ENCODE peak calls at places on chromosomes 5 and 9, in seven cellular contexts. A, Z, K, F, V, C and W are unnamed samples.

GRCh38 chr9:112048924-112049785 is 125.9 kb downstream of the SUSD1 start:
- DNase-seq in A (no peak), Z (peak; percentile 88), K (no peak), F (no peak), V (peak; percentile 90), C (no peak), W (no peak)

GRCh38 chr5:136374003-136374402 is 8.7 kb upstream of the TRPC7 start:
- DNase-seq in A (peak; percentile 41), Z (peak; percentile 12), K (no peak), F (no peak), V (no peak), C (no peak), W (no peak)

GRCh38 chr9:33187519-33188218 is 20.5 kb upstream of the B4GALT1 start:
- DNase-seq in A (no peak), Z (peak; percentile 79), K (peak; percentile 82), F (no peak), V (peak; percentile 87), C (no peak), W (no peak)

GRCh38 chr9:32875748-32876147 is 92.4 kb downstream of the TMEM215 start:
- DNase-seq in A (no peak), Z (no peak), K (no peak), F (no peak), V (no peak), C (no peak), W (no peak)

GRCh38 chr5:10797246-10797645 is 36.2 kb upstream of the DAP start:
- DNase-seq in A (no peak), Z (peak; percentile 37), K (no peak), F (no peak), V (peak; percentile 15), C (no peak), W (no peak)

GRCh38 chr9:131443648-131444047 is 49.8 kb downstream of the PRRC2B start:
- DNase-seq in A (no peak), Z (no peak), K (no peak), F (no peak), V (no peak), C (no peak), W (no peak)

GRCh38 chr9:127523312-127523851 is 72.1 kb downstream of the LRSAM1 start:
- DNase-seq in A (peak; percentile 54), Z (peak; percentile 50), K (no peak), F (peak; percentile 70), V (peak; percentile 49), C (no peak), W (no peak)

GRCh38 chr9:25724424-25724823 is 46.2 kb upstream of the TUSC1 start:
- DNase-seq in A (no peak), Z (peak; percentile 75), K (no peak), F (no peak), V (peak; percentile 31), C (no peak), W (no peak)

GRCh38 chr9:131394464-131395026 is 659 bp downstream of the PRRC2B start:
- DNase-seq in A (peak; percentile 39), Z (no peak), K (peak; percentile 80), F (no peak), V (peak; percentile 59), C (peak; percentile 86), W (peak; percentile 35)

GRCh38 chr9:70479880-70480291 is 65.4 kb upstream of the KLF9 start:
- DNase-seq in A (peak; percentile 17), Z (peak; percentile 79), K (peak; percentile 74), F (no peak), V (peak; percentile 73), C (no peak), W (no peak)

GRCh38 chr9:136587944-136588662 is 42.3 kb upstream of the NOTCH1 start:
- DNase-seq in A (peak; percentile 90), Z (no peak), K (peak; percentile 47), F (no peak), V (no peak), C (peak; percentile 69), W (no peak)

GRCh38 chr5:81751009-81751835 is at the start of gene SSBP2:
- DNase-seq in A (peak; percentile 99), Z (peak; percentile 98), K (peak; percentile 100), F (peak; percentile 100), V (peak; percentile 99), C (peak; percentile 100), W (peak; percentile 100)

GRCh38 chr9:132609829-132610228 is 27.4 kb downstream of the BARHL1 start:
- DNase-seq in A (no peak), Z (peak; percentile 96), K (no peak), F (no peak), V (peak; percentile 91), C (no peak), W (no peak)

GRCh38 chr5:95080026-95080425 is 204.9 kb downstream of the MCTP1 start:
- DNase-seq in A (no peak), Z (no peak), K (no peak), F (no peak), V (no peak), C (no peak), W (no peak)

GRCh38 chr5:18141260-18141659 is 507.0 kb downstream of the TAF11L14 start:
- DNase-seq in A (no peak), Z (no peak), K (no peak), F (no peak), V (no peak), C (no peak), W (no peak)

GRCh38 chr9:37413311-37413710 is 9.2 kb upstream of the GRHPR start:
- DNase-seq in A (no peak), Z (no peak), K (no peak), F (no peak), V (no peak), C (no peak), W (no peak)

GRCh38 chr9:37410354-37410861 is 12.1 kb upstream of the GRHPR start:
- DNase-seq in A (no peak), Z (no peak), K (no peak), F (no peak), V (no peak), C (no peak), W (no peak)

GRCh38 chr9:37408933-37409710 is 13.4 kb upstream of the GRHPR start:
- DNase-seq in A (no peak), Z (no peak), K (no peak), F (no peak), V (no peak), C (peak; percentile 68), W (no peak)

GRCh38 chr9:37412431-37413151 is 9.9 kb upstream of the GRHPR start:
- DNase-seq in A (no peak), Z (peak; percentile 29), K (peak; percentile 81), F (no peak), V (peak; percentile 70), C (no peak), W (no peak)

DNA sequence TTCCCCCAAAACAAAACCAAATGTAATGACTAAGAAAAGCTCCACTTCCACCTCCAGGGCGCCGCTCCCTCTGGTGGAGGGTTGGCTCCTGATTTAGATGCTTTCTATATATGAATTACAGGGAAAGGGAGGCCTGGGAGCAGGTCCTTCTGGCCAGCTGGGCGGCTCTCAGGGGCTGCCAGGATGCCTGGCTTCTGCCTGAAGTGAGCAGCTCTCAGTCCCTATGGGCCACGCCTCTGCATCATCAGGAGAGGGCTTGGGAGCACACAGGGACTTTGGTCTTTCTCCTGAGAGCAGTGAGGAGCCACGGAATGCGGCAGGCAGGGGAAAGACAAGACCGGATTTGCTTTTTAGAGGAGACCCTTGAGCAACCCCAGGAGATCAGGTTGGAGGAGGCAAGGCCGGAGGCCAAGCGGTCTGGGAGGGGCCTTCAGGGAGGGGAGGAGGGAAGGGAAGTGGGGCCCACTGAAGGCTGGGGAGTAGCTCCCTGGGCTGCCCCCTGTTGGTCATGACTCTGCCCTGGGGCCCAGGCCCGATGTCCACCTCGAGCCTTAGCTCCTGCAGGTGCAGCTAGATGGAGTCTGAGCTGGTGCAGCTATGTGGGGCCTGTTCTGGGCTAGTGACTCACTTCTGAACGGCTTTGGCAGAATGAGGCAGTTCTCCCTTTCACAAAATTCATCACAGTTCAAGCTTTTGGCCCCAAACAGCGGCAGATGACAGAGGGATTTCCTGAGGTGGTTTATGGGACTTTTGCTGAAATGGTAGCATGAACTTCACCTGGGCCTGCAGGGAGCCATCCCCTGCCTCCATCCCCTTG is 11.3 kb upstream of the GRHPR start:
- DNase-seq in A (peak; percentile 50), Z (peak; percentile 15), K (no peak), F (no peak), V (no peak), C (no peak), W (no peak)
- TF ChIP-seq CTCF in A (peak; percentile 26), Z (peak; percentile 48), K (no peak), F (no peak), V (peak; percentile 46), C (no peak), W (peak; percentile 39)

DNA sequence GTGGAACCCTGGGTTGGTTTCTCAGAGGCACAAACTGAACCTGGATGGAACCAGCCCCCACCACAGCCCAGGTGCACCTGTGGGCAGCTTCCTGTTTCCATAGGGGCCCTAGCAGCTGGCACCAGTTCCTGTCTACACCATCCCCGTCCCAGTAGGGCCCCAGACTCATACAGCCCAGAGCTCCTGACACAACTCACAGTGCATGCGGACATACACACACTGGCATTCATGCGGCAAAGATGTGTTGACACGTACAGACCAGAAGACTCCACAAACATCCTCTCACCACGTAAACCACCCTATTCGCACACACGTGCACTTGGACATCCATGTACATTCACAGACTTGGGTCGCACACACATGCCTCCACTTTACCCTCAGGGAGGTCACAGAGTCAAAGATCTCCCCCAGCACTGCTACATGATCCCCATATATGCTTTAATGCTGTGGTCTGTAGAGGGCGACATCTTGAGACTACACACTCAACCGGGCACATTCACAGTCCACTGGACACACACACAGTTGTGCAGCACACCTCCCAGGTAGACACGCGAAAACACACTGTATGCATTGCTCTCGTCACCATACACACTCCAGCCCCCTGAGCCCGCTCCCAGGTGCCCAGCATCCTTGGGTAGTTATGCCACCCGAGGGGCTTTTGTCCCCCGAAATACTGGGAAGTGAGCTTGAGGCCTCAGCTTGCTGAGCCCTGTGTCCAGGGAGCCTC is 22.4 kb downstream of the CXXC5 start:
- DNase-seq in A (no peak), Z (no peak), K (no peak), F (no peak), V (no peak), C (peak; percentile 76), W (no peak)
- TF ChIP-seq CTCF in A (no peak), Z (peak; percentile 33), K (no peak), F (no peak), V (peak; percentile 42), C (no peak), W (peak; percentile 28)

GRCh38 chr9:95379630-95380029 is 62.1 kb upstream of the FANCC start:
- DNase-seq in A (no peak), Z (no peak), K (no peak), F (no peak), V (no peak), C (no peak), W (no peak)
- TF ChIP-seq CTCF in A (no peak), Z (no peak), K (no peak), F (no peak), V (no peak), C (no peak), W (no peak)

GRCh38 chr5:157322581-157322980 is 56.7 kb downstream of the CYFIP2 start:
- DNase-seq in A (no peak), Z (no peak), K (no peak), F (no peak), V (no peak), C (no peak), W (no peak)

GRCh38 chr5:157327771-157328170 is 61.8 kb downstream of the CYFIP2 start:
- DNase-seq in A (no peak), Z (no peak), K (no peak), F (no peak), V (no peak), C (no peak), W (no peak)

GRCh38 chr5:157326440-157327023 is 60.6 kb downstream of the CYFIP2 start:
- DNase-seq in A (no peak), Z (no peak), K (no peak), F (no peak), V (no peak), C (no peak), W (no peak)

GRCh38 chr5:157324237-157324636 is 58.3 kb downstream of the CYFIP2 start:
- DNase-seq in A (peak; percentile 59), Z (no peak), K (no peak), F (no peak), V (no peak), C (no peak), W (no peak)

GRCh38 chr5:157323107-157323706 is 57.3 kb downstream of the CYFIP2 start:
- DNase-seq in A (peak; percentile 66), Z (no peak), K (no peak), F (no peak), V (no peak), C (peak; percentile 49), W (no peak)
- TF ChIP-seq CTCF in A (peak; percentile 71), Z (peak; percentile 17), K (no peak), F (no peak), V (peak; percentile 20), C (peak; percentile 10), W (no peak)